ENCODE peak calls at places on chromosomes 5 and 9, in five cellular contexts. One of them, this sample, is unnamed.

GRCh38 chr5:161058751-161059150 is 206.7 kb upstream of the ATP10B start:
- DNase-seq in HepG2: no peak
- DNase-seq in K562: no peak
- DNase-seq in SK-N-SH: no peak
- DNase-seq in GM12878: no peak
- DNase-seq in this sample: no peak

GRCh38 chr5:116724971-116725370 is 150.3 kb upstream of the SEMA6A start:
- DNase-seq in HepG2: no peak
- DNase-seq in K562: no peak
- DNase-seq in SK-N-SH: no peak
- DNase-seq in GM12878: no peak
- DNase-seq in this sample: no peak

GRCh38 chr5:151707566-151707965 is 20.9 kb upstream of the SPARC start:
- DNase-seq in HepG2: no peak
- DNase-seq in K562: no peak
- DNase-seq in SK-N-SH: no peak
- DNase-seq in GM12878: no peak
- DNase-seq in this sample: no peak

GRCh38 chr9:121798941-121799340 is 147.5 kb downstream of the DAB2IP start:
- DNase-seq in HepG2: no peak
- DNase-seq in K562: no peak
- DNase-seq in SK-N-SH: no peak
- DNase-seq in GM12878: no peak
- DNase-seq in this sample: no peak

GRCh38 chr9:38417003-38417965 is 7.0 kb downstream of the IGFBPL1 start:
- DNase-seq in HepG2: peak
- DNase-seq in K562: peak
- DNase-seq in SK-N-SH: peak
- DNase-seq in GM12878: no peak
- DNase-seq in this sample: no peak

GRCh38 chr5:9451017-9451416 is 94.9 kb downstream of the SEMA5A start:
- DNase-seq in HepG2: no peak
- DNase-seq in K562: no peak
- DNase-seq in SK-N-SH: no peak
- DNase-seq in GM12878: no peak
- DNase-seq in this sample: no peak

GRCh38 chr9:108444400-108445358 is 411.1 kb downstream of the ACTL7B start:
- DNase-seq in HepG2: peak
- DNase-seq in K562: no peak
- DNase-seq in SK-N-SH: no peak
- DNase-seq in GM12878: no peak
- DNase-seq in this sample: peak

GRCh38 chr5:116068028-116068632 is 16.7 kb upstream of the COMMD10 start:
- DNase-seq in HepG2: peak
- DNase-seq in K562: peak
- DNase-seq in SK-N-SH: peak
- DNase-seq in GM12878: no peak
- DNase-seq in this sample: peak

GRCh38 chr5:155259648-155260047 is 246.1 kb downstream of the KIF4B start:
- DNase-seq in HepG2: no peak
- DNase-seq in K562: no peak
- DNase-seq in SK-N-SH: no peak
- DNase-seq in GM12878: no peak
- DNase-seq in this sample: no peak

GRCh38 chr9:7520396-7520795 is 279.2 kb downstream of the DMAC1 start:
- DNase-seq in HepG2: no peak
- DNase-seq in K562: no peak
- DNase-seq in SK-N-SH: no peak
- DNase-seq in GM12878: no peak
- DNase-seq in this sample: no peak

GRCh38 chr5:135391123-135391868 is 7.7 kb downstream of the MACROH2A1 start:
- DNase-seq in HepG2: peak
- DNase-seq in K562: no peak
- DNase-seq in SK-N-SH: no peak
- DNase-seq in GM12878: no peak
- DNase-seq in this sample: peak

GRCh38 chr5:179287631-179288030 is 57.6 kb downstream of the ADAMTS2 start:
- DNase-seq in HepG2: no peak
- DNase-seq in K562: no peak
- DNase-seq in SK-N-SH: no peak
- DNase-seq in GM12878: no peak
- DNase-seq in this sample: no peak

DNA sequence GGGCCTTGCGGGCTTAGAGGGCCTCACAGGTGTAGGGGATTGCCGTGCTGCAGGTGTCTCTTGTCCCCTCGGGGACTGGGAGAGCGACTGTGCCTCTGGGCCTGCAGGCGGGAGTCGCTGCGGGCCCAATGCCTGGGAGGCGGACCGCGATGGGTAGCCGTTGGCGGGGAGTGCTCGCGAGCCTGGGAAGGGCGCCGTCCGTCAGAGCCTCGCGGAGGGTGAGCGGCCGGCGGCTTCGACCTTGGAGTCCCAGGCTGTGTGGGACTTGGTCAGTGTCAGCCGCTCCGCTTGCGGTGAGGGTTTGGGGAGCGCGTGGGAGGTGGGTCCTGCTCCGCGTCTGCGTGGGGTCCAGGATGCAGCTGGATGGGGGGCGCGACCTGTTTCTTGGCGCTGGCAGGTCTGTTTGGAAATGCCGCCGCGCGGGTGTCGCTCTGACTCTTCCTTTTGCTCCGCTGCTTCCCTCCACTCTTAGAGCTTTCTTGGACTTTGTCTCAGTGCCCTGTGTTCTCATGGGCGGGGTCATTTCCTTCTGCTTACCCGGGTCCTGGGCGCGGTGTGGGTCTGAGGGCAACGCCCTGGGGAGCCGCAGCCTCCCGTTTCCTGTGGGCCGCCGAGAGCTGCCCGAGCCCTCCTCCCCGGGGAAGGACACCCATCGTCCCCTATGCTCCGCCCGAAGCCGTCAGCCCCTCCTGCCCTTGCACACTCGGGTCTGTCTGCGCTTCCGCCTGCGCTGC is 88.9 kb upstream of the CACNA1B start:
- DNase-seq in HepG2: no peak
- DNase-seq in K562: no peak
- DNase-seq in SK-N-SH: no peak
- DNase-seq in GM12878: no peak
- DNase-seq in this sample: no peak
- TF ChIP-seq MXI1 in HepG2: no peak
- TF ChIP-seq MXI1 in K562: no peak
- TF ChIP-seq MXI1 in SK-N-SH: no peak
- TF ChIP-seq MXI1 in GM12878: no peak
- TF ChIP-seq MXI1 in this sample: no peak

GRCh38 chr9:37033141-37033540 is 927 bp downstream of the PAX5 start:
- DNase-seq in HepG2: no peak
- DNase-seq in K562: no peak
- DNase-seq in SK-N-SH: no peak
- DNase-seq in GM12878: no peak
- DNase-seq in this sample: no peak
- H2AFZ ChIP-seq in HepG2: no peak
- H2AFZ ChIP-seq in K562: no peak
- H2AFZ ChIP-seq in SK-N-SH: no peak
- H2AFZ ChIP-seq in GM12878: no peak
- H2AFZ ChIP-seq in this sample: no peak

GRCh38 chr5:93997562-93997961 is 256.2 kb upstream of the POU5F2 start:
- DNase-seq in HepG2: no peak
- DNase-seq in K562: no peak
- DNase-seq in SK-N-SH: no peak
- DNase-seq in GM12878: no peak
- DNase-seq in this sample: peak
- TF ChIP-seq MXI1 in HepG2: no peak
- TF ChIP-seq MXI1 in K562: no peak
- TF ChIP-seq MXI1 in SK-N-SH: no peak
- TF ChIP-seq MXI1 in GM12878: no peak
- TF ChIP-seq MXI1 in this sample: no peak

GRCh38 chr5:91397791-91398190 is 14.7 kb upstream of the ARRDC3 start:
- DNase-seq in HepG2: no peak
- DNase-seq in K562: no peak
- DNase-seq in SK-N-SH: no peak
- DNase-seq in GM12878: no peak
- DNase-seq in this sample: no peak
- H2AFZ ChIP-seq in HepG2: no peak
- H2AFZ ChIP-seq in K562: no peak
- H2AFZ ChIP-seq in SK-N-SH: no peak
- H2AFZ ChIP-seq in GM12878: no peak
- H2AFZ ChIP-seq in this sample: no peak

GRCh38 chr9:16873131-16873787 is 2.8 kb upstream of the BNC2 start:
- DNase-seq in HepG2: no peak
- DNase-seq in K562: no peak
- DNase-seq in SK-N-SH: no peak
- DNase-seq in GM12878: no peak
- DNase-seq in this sample: peak
- TF ChIP-seq MXI1 in HepG2: no peak
- TF ChIP-seq MXI1 in K562: no peak
- TF ChIP-seq MXI1 in SK-N-SH: no peak
- TF ChIP-seq MXI1 in GM12878: no peak
- TF ChIP-seq MXI1 in this sample: no peak